ENCODE peak calls at places on chromosomes 16 and 17, in six cellular contexts. One of them, this sample, is unnamed.
A peak's percentile ranks its signal among the peaks of the same experiment; 100 is the strongest.

GRCh38 chr17:29066053-29066452 is 23.1 kb downstream of the PIPOX start:
- DNase-seq in fibroblast of the aortic adventitia: no peak
- DNase-seq in dorsolateral prefrontal cortex: no peak
- DNase-seq in AG10803: no peak
- DNase-seq in bronchial epithelial cell: no peak
- DNase-seq in suprapubic skin: no peak
- DNase-seq in this sample: no peak

GRCh38 chr17:74453665-74454196 is 12.7 kb upstream of the CD300A start:
- DNase-seq in fibroblast of the aortic adventitia: no peak
- DNase-seq in dorsolateral prefrontal cortex: no peak
- DNase-seq in AG10803: no peak
- DNase-seq in bronchial epithelial cell: no peak
- DNase-seq in suprapubic skin: no peak
- DNase-seq in this sample: no peak

GRCh38 chr16:21088646-21089538 is 61.8 kb downstream of the DNAH3 start:
- DNase-seq in fibroblast of the aortic adventitia: peak; percentile 73
- DNase-seq in dorsolateral prefrontal cortex: no peak
- DNase-seq in AG10803: peak; percentile 71
- DNase-seq in bronchial epithelial cell: peak; percentile 46
- DNase-seq in suprapubic skin: no peak
- DNase-seq in this sample: no peak

GRCh38 chr17:69223809-69224208 is 4.8 kb downstream of the ABCA10 start:
- DNase-seq in fibroblast of the aortic adventitia: peak; percentile 69
- DNase-seq in dorsolateral prefrontal cortex: no peak
- DNase-seq in AG10803: peak; percentile 51
- DNase-seq in bronchial epithelial cell: no peak
- DNase-seq in suprapubic skin: no peak
- DNase-seq in this sample: no peak

GRCh38 chr16:82363026-82363816 is 193.2 kb upstream of the MPHOSPH6 start:
- DNase-seq in fibroblast of the aortic adventitia: no peak
- DNase-seq in dorsolateral prefrontal cortex: no peak
- DNase-seq in AG10803: no peak
- DNase-seq in bronchial epithelial cell: no peak
- DNase-seq in suprapubic skin: no peak
- DNase-seq in this sample: no peak

GRCh38 chr17:2688351-2689342 is 22.9 kb downstream of the CLUH start:
- DNase-seq in fibroblast of the aortic adventitia: no peak
- DNase-seq in dorsolateral prefrontal cortex: no peak
- DNase-seq in AG10803: no peak
- DNase-seq in bronchial epithelial cell: no peak
- DNase-seq in suprapubic skin: peak; percentile 79
- DNase-seq in this sample: no peak

GRCh38 chr17:31740611-31741082 is 118.4 kb downstream of the COPRS start:
- DNase-seq in fibroblast of the aortic adventitia: peak; percentile 92
- DNase-seq in dorsolateral prefrontal cortex: no peak
- DNase-seq in AG10803: peak; percentile 97
- DNase-seq in bronchial epithelial cell: no peak
- DNase-seq in suprapubic skin: no peak
- DNase-seq in this sample: no peak

GRCh38 chr17:80598813-80599545 is 54.3 kb downstream of the RPTOR start:
- DNase-seq in fibroblast of the aortic adventitia: no peak
- DNase-seq in dorsolateral prefrontal cortex: no peak
- DNase-seq in AG10803: no peak
- DNase-seq in bronchial epithelial cell: no peak
- DNase-seq in suprapubic skin: no peak
- DNase-seq in this sample: no peak

GRCh38 chr16:72189865-72190371 is 18.0 kb upstream of the PMFBP1 start:
- DNase-seq in fibroblast of the aortic adventitia: peak; percentile 65
- DNase-seq in dorsolateral prefrontal cortex: no peak
- DNase-seq in AG10803: peak; percentile 28
- DNase-seq in bronchial epithelial cell: peak; percentile 50
- DNase-seq in suprapubic skin: no peak
- DNase-seq in this sample: no peak

GRCh38 chr17:77571562-77571981 is 386.9 kb upstream of the TNRC6C start:
- DNase-seq in fibroblast of the aortic adventitia: peak; percentile 48
- DNase-seq in dorsolateral prefrontal cortex: peak; percentile 56
- DNase-seq in AG10803: peak; percentile 9
- DNase-seq in bronchial epithelial cell: no peak
- DNase-seq in suprapubic skin: no peak
- DNase-seq in this sample: no peak

GRCh38 chr17:61179316-61179715 is 220.3 kb upstream of the TBX2 start:
- DNase-seq in fibroblast of the aortic adventitia: no peak
- DNase-seq in dorsolateral prefrontal cortex: no peak
- DNase-seq in AG10803: no peak
- DNase-seq in bronchial epithelial cell: no peak
- DNase-seq in suprapubic skin: no peak
- DNase-seq in this sample: peak; percentile 30

DNA sequence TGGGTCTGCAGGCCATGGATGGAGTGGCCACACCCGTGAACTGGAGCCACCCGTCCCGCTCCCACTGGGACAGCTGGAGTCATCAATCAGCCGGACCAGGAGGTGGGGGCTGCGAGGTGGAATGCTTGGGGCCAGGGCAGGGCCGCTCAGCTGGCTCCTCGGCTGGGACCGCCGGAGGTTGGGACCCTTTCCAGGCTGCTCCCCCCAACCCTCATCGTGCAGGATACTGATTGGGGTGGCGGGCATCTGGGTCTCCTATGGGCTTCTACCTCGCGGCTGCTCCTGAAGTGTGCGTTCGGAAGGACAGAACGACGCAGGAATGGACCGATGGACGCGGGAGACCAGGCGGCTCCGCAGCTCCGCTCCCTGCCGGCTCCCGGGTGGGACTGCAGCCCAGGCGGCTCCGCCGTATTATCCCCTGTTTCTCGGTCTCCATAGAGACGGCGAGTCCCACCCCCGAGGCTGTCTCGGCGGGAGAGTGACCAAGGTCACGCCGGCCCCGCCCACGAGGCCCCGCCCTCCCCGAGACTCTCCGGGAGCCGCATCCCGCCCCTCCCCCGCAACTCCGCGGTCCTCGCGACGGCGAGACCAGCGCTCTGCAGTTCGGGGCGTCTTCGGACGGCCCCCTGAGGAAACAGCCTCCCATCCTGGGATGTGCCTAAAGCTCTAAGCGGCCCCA is at the start of gene TPPP3:
- DNase-seq in fibroblast of the aortic adventitia: peak; percentile 66
- DNase-seq in dorsolateral prefrontal cortex: peak; percentile 89
- DNase-seq in AG10803: peak; percentile 69
- DNase-seq in bronchial epithelial cell: peak; percentile 37
- DNase-seq in suprapubic skin: peak; percentile 95
- DNase-seq in this sample: peak; percentile 82
- TF ChIP-seq CTCF in fibroblast of the aortic adventitia: peak; percentile 78
- TF ChIP-seq CTCF in dorsolateral prefrontal cortex: peak; percentile 64
- TF ChIP-seq CTCF in AG10803: peak; percentile 61
- TF ChIP-seq CTCF in bronchial epithelial cell: peak; percentile 72
- TF ChIP-seq CTCF in suprapubic skin: peak; percentile 26
- TF ChIP-seq CTCF in this sample: peak; percentile 73

GRCh38 chr17:57117798-57118197 is 32.8 kb downstream of the AKAP1 start:
- DNase-seq in fibroblast of the aortic adventitia: no peak
- DNase-seq in dorsolateral prefrontal cortex: no peak
- DNase-seq in AG10803: no peak
- DNase-seq in bronchial epithelial cell: no peak
- DNase-seq in suprapubic skin: no peak
- DNase-seq in this sample: no peak

GRCh38 chr17:57120814-57121213 is 35.8 kb downstream of the AKAP1 start:
- DNase-seq in fibroblast of the aortic adventitia: no peak
- DNase-seq in dorsolateral prefrontal cortex: no peak
- DNase-seq in AG10803: no peak
- DNase-seq in bronchial epithelial cell: no peak
- DNase-seq in suprapubic skin: no peak
- DNase-seq in this sample: no peak

GRCh38 chr17:57125406-57125805 is 40.4 kb downstream of the AKAP1 start:
- DNase-seq in fibroblast of the aortic adventitia: no peak
- DNase-seq in dorsolateral prefrontal cortex: no peak
- DNase-seq in AG10803: no peak
- DNase-seq in bronchial epithelial cell: no peak
- DNase-seq in suprapubic skin: no peak
- DNase-seq in this sample: no peak

GRCh38 chr17:57124053-57124452 is 39.0 kb downstream of the AKAP1 start:
- DNase-seq in fibroblast of the aortic adventitia: no peak
- DNase-seq in dorsolateral prefrontal cortex: no peak
- DNase-seq in AG10803: no peak
- DNase-seq in bronchial epithelial cell: no peak
- DNase-seq in suprapubic skin: no peak
- DNase-seq in this sample: no peak

GRCh38 chr17:57121308-57122042 is 36.4 kb downstream of the AKAP1 start:
- DNase-seq in fibroblast of the aortic adventitia: peak; percentile 42
- DNase-seq in dorsolateral prefrontal cortex: no peak
- DNase-seq in AG10803: peak; percentile 37
- DNase-seq in bronchial epithelial cell: peak; percentile 20
- DNase-seq in suprapubic skin: no peak
- DNase-seq in this sample: peak; percentile 65
- TF ChIP-seq CTCF in fibroblast of the aortic adventitia: peak; percentile 68
- TF ChIP-seq CTCF in dorsolateral prefrontal cortex: peak; percentile 39
- TF ChIP-seq CTCF in AG10803: peak; percentile 71
- TF ChIP-seq CTCF in bronchial epithelial cell: peak; percentile 57
- TF ChIP-seq CTCF in suprapubic skin: no peak
- TF ChIP-seq CTCF in this sample: peak; percentile 75

GRCh38 chr17:67377727-67378443 is 804 bp downstream of the PITPNC1 start:
- DNase-seq in fibroblast of the aortic adventitia: peak; percentile 46
- DNase-seq in dorsolateral prefrontal cortex: peak; percentile 48
- DNase-seq in AG10803: peak; percentile 50
- DNase-seq in bronchial epithelial cell: peak; percentile 24
- DNase-seq in suprapubic skin: peak; percentile 86
- DNase-seq in this sample: peak; percentile 47
- TF ChIP-seq CTCF in fibroblast of the aortic adventitia: peak; percentile 37
- TF ChIP-seq CTCF in dorsolateral prefrontal cortex: no peak
- TF ChIP-seq CTCF in AG10803: no peak
- TF ChIP-seq CTCF in bronchial epithelial cell: peak; percentile 50
- TF ChIP-seq CTCF in suprapubic skin: no peak
- TF ChIP-seq CTCF in this sample: peak; percentile 36

GRCh38 chr17:82615084-82616020 is 32.9 kb downstream of the WDR45B start:
- DNase-seq in fibroblast of the aortic adventitia: no peak
- DNase-seq in dorsolateral prefrontal cortex: no peak
- DNase-seq in AG10803: no peak
- DNase-seq in bronchial epithelial cell: no peak
- DNase-seq in suprapubic skin: no peak
- DNase-seq in this sample: no peak
- TF ChIP-seq CTCF in fibroblast of the aortic adventitia: no peak
- TF ChIP-seq CTCF in dorsolateral prefrontal cortex: no peak
- TF ChIP-seq CTCF in AG10803: no peak
- TF ChIP-seq CTCF in bronchial epithelial cell: peak; percentile 20
- TF ChIP-seq CTCF in suprapubic skin: no peak
- TF ChIP-seq CTCF in this sample: no peak

GRCh38 chr16:31010943-31011342 is 505 bp upstream of the STX1B start:
- DNase-seq in fibroblast of the aortic adventitia: no peak
- DNase-seq in dorsolateral prefrontal cortex: no peak
- DNase-seq in AG10803: no peak
- DNase-seq in bronchial epithelial cell: no peak
- DNase-seq in suprapubic skin: no peak
- DNase-seq in this sample: no peak

GRCh38 chr16:31010539-31010938 is at the start of gene STX1B:
- DNase-seq in fibroblast of the aortic adventitia: no peak
- DNase-seq in dorsolateral prefrontal cortex: peak; percentile 63
- DNase-seq in AG10803: peak; percentile 18
- DNase-seq in bronchial epithelial cell: no peak
- DNase-seq in suprapubic skin: no peak
- DNase-seq in this sample: peak; percentile 55

GRCh38 chr16:31016018-31016417 is 5.6 kb upstream of the STX1B start:
- DNase-seq in fibroblast of the aortic adventitia: no peak
- DNase-seq in dorsolateral prefrontal cortex: no peak
- DNase-seq in AG10803: no peak
- DNase-seq in bronchial epithelial cell: no peak
- DNase-seq in suprapubic skin: no peak
- DNase-seq in this sample: no peak
- TF ChIP-seq CTCF in fibroblast of the aortic adventitia: no peak
- TF ChIP-seq CTCF in dorsolateral prefrontal cortex: no peak
- TF ChIP-seq CTCF in AG10803: no peak
- TF ChIP-seq CTCF in bronchial epithelial cell: no peak
- TF ChIP-seq CTCF in suprapubic skin: no peak
- TF ChIP-seq CTCF in this sample: no peak

DNA sequence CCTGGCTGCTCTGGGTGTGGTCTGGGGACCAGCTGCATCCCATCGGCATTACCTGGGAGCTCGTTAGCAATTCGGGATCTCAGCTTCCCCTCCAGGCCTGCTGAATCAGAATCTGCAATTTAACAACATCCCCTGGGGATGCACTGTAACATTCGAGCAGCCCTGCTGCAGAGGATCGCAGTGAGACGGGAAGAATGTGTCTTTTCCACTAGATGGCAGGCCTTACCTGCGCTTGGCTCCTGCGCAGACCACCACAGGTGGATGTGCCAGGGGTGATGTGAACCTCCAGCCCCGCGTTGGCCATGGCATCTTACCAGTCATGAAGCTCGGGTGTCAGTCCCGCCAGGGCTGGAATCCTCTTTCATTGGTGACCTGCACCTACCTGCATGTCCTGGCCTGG is 209.9 kb downstream of the PRKCB start:
- DNase-seq in fibroblast of the aortic adventitia: no peak
- DNase-seq in dorsolateral prefrontal cortex: no peak
- DNase-seq in AG10803: no peak
- DNase-seq in bronchial epithelial cell: no peak
- DNase-seq in suprapubic skin: no peak
- DNase-seq in this sample: peak; percentile 19
- TF ChIP-seq CTCF in fibroblast of the aortic adventitia: no peak
- TF ChIP-seq CTCF in dorsolateral prefrontal cortex: peak; percentile 58
- TF ChIP-seq CTCF in AG10803: no peak
- TF ChIP-seq CTCF in bronchial epithelial cell: peak; percentile 26
- TF ChIP-seq CTCF in suprapubic skin: no peak
- TF ChIP-seq CTCF in this sample: peak; percentile 64

GRCh38 chr17:58250344-58251011 is 12.1 kb downstream of the LPO start:
- DNase-seq in fibroblast of the aortic adventitia: no peak
- DNase-seq in dorsolateral prefrontal cortex: no peak
- DNase-seq in AG10803: no peak
- DNase-seq in bronchial epithelial cell: no peak
- DNase-seq in suprapubic skin: no peak
- DNase-seq in this sample: no peak

GRCh38 chr17:58249270-58250133 is 11.1 kb downstream of the LPO start:
- DNase-seq in fibroblast of the aortic adventitia: peak; percentile 51
- DNase-seq in dorsolateral prefrontal cortex: no peak
- DNase-seq in AG10803: peak; percentile 44
- DNase-seq in bronchial epithelial cell: no peak
- DNase-seq in suprapubic skin: peak; percentile 86
- DNase-seq in this sample: peak; percentile 85

GRCh38 chr17:58252141-58252540 is 13.8 kb downstream of the LPO start:
- DNase-seq in fibroblast of the aortic adventitia: no peak
- DNase-seq in dorsolateral prefrontal cortex: no peak
- DNase-seq in AG10803: no peak
- DNase-seq in bronchial epithelial cell: no peak
- DNase-seq in suprapubic skin: no peak
- DNase-seq in this sample: no peak

GRCh38 chr17:58253082-58253481 is 14.7 kb downstream of the LPO start:
- DNase-seq in fibroblast of the aortic adventitia: no peak
- DNase-seq in dorsolateral prefrontal cortex: no peak
- DNase-seq in AG10803: no peak
- DNase-seq in bronchial epithelial cell: no peak
- DNase-seq in suprapubic skin: no peak
- DNase-seq in this sample: no peak

DNA sequence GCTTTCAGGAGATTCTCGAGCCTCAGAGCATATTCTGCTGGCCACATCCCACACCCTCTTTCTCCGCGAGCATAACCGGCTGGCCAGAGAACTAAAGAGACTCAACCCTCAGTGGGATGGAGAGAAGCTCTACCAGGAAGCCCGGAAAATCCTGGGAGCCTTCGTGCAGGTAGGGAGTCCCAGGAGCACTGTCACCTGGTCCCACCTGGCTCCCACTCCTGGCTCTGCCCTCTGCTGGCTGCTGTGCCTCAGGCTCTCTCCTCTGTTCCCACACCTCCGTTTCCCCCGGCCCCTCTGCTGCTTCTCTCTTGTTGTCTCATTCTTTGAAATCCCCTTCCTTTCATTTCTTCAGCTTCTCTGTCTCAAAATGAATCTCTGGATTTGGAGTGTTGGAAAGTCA is 16.4 kb downstream of the LPO start:
- DNase-seq in fibroblast of the aortic adventitia: no peak
- DNase-seq in dorsolateral prefrontal cortex: no peak
- DNase-seq in AG10803: no peak
- DNase-seq in bronchial epithelial cell: no peak
- DNase-seq in suprapubic skin: peak; percentile 57
- DNase-seq in this sample: no peak
- TF ChIP-seq CTCF in fibroblast of the aortic adventitia: no peak
- TF ChIP-seq CTCF in dorsolateral prefrontal cortex: no peak
- TF ChIP-seq CTCF in AG10803: no peak
- TF ChIP-seq CTCF in bronchial epithelial cell: peak; percentile 46
- TF ChIP-seq CTCF in suprapubic skin: no peak
- TF ChIP-seq CTCF in this sample: no peak

This sample was measured in neural crest cell.